ENCODE peak calls at places on chromosomes 16 and 17, in four cellular contexts. S is left ventricle myocardium inferior, A is AG09319, K is astrocyte of the cerebellum. O is an unnamed sample.

GRCh38 chr17:31453896-31454295 is 62.4 kb downstream of the RAB11FIP4 start:
- DNase-seq in S (no peak), A (no peak), K (no peak), O (no peak)

GRCh38 chr17:55513885-55514590 is 2.8 kb upstream of the SMIM36 start:
- DNase-seq in S (peak; percentile 42), A (peak; percentile 19), K (peak; percentile 49), O (no peak)

GRCh38 chr16:11283820-11284248 is 2.7 kb upstream of the PRM1 start:
- DNase-seq in S (no peak), A (no peak), K (no peak), O (no peak)

GRCh38 chr17:15513859-15514446 is 46.5 kb upstream of the CDRT4 start:
- DNase-seq in S (no peak), A (no peak), K (no peak), O (no peak)

GRCh38 chr16:11233727-11234376 is 22.2 kb downstream of the SOCS1 start:
- DNase-seq in S (no peak), A (no peak), K (no peak), O (no peak)

GRCh38 chr17:16052486-16052885 is 52.9 kb downstream of the TTC19 start:
- DNase-seq in S (no peak), A (no peak), K (no peak), O (peak; percentile 31)

GRCh38 chr17:57357392-57357784 is 101.1 kb downstream of the MSI2 start:
- DNase-seq in S (peak; percentile 73), A (no peak), K (no peak), O (no peak)

GRCh38 chr16:58027341-58028167 is 2.0 kb downstream of the MMP15 start:
- DNase-seq in S (peak; percentile 70), A (no peak), K (no peak), O (no peak)

GRCh38 chr17:82636626-82637598 is 11.3 kb downstream of the WDR45B start:
- DNase-seq in S (no peak), A (no peak), K (no peak), O (no peak)

GRCh38 chr17:80855968-80856862 is 135.4 kb upstream of the CHMP6 start:
- DNase-seq in S (no peak), A (peak; percentile 96), K (peak; percentile 91), O (peak; percentile 96)

GRCh38 chr17:16516594-16517018 is 24.6 kb upstream of the LRRC75A start:
- DNase-seq in S (no peak), A (no peak), K (peak; percentile 43), O (no peak)

GRCh38 chr17:33751702-33752065 is 458.6 kb upstream of the ASIC2 start:
- DNase-seq in S (no peak), A (no peak), K (no peak), O (no peak)

GRCh38 chr17:40283662-40284061 is 4.0 kb upstream of the CDC6 start:
- DNase-seq in S (no peak), A (peak; percentile 50), K (peak; percentile 91), O (peak; percentile 87)

GRCh38 chr16:87034317-87034716 is 282.9 kb downstream of the C16orf95 start:
- DNase-seq in S (no peak), A (no peak), K (no peak), O (no peak)

GRCh38 chr17:81928497-81929252 is 1.1 kb upstream of the MAFG start:
- DNase-seq in S (peak; percentile 14), A (no peak), K (no peak), O (no peak)

GRCh38 chr17:33273743-33274410 is 19.2 kb downstream of the ASIC2 start:
- DNase-seq in S (no peak), A (no peak), K (no peak), O (no peak)

GRCh38 chr16:69169051-69169450 is 17.9 kb upstream of the SNTB2 start:
- DNase-seq in S (no peak), A (no peak), K (no peak), O (no peak)

GRCh38 chr16:22694887-22695382 is 119.0 kb upstream of the HS3ST2 start:
- DNase-seq in S (no peak), A (peak; percentile 36), K (peak; percentile 12), O (peak; percentile 95)

DNA sequence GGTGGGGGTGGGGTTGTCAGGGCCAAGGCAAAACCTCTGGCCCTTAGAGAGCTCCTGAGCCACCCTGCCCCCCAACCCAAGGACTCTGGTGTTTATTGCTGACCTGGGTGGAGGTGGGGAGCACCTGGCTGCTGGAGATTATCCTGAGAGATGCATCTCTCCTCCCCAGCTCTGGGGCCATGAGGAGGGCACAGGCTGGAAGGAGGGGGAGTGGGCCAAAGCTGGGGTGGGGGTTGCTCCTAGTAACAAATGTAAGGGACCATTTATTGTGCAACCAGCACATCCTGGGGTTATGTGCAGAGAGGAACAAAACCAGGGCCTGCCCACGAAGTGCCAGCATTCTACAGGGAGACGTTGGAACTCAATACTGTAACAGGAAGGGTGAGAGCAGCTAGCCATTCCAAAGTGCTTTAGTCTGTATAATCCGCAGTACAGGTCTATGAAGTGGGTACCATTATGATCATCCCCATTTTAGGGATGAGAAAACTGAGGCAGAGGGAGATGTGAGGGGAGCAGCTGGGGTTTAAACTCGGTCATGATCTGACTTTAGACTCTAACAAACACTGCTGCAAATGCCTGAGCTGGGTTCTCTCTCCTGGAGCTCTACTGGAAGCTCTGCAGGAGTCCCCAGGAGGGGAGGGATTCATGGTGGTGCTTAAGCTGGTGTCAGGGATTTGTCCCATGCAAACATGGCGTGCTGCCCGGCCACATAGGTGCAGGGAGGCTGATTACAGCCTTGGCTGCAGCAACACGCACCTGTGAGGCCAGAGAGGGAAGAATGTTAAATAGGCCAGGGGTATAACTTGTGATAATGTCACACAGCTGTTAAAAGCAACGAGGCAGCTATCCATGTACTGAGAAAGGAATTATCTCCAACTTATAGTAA is 1.3 kb upstream of the RHBDF2 start:
- DNase-seq in S (no peak), A (no peak), K (no peak), O (no peak)
- TF ChIP-seq CTCF in S (no peak), A (no peak), K (no peak), O (no peak)

GRCh38 chr17:45722161-45722560 is 62.0 kb upstream of the CRHR1 start:
- DNase-seq in S (no peak), A (no peak), K (no peak), O (no peak)
- TF ChIP-seq CTCF in S (peak; percentile 49), A (no peak), K (peak; percentile 4), O (peak; percentile 32)

GRCh38 chr17:76452646-76453430 is at the start of gene UBE2O:
- DNase-seq in S (peak; percentile 90), A (no peak), K (peak; percentile 47), O (no peak)
- TF ChIP-seq CTCF in S (peak; percentile 46), A (peak; percentile 56), K (peak; percentile 42), O (peak; percentile 80)

DNA sequence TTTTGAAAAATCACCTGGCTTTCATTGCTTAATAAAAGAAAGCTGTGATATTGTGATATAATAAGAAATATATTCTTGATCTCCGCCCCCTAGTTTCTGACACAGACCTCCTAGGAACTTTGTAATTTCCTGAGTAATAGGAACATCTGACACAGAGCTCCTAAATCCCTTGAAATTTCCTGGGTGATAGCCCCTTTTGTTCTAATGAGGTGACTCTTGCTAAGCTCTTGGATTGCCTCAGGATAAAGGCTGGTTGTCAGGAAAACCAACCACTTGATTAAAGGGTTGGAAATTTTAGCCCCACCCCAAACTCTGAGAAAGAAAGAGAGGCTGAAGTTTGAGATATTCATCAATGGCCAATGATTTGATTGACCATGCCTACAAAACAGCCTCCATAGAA is 326.4 kb upstream of the KIF2B start:
- DNase-seq in S (no peak), A (no peak), K (no peak), O (no peak)
- TF ChIP-seq CTCF in S (no peak), A (no peak), K (no peak), O (no peak)

GRCh38 chr16:80564394-80564793 is 23.6 kb downstream of the DYNLRB2 start:
- DNase-seq in S (no peak), A (no peak), K (no peak), O (no peak)

GRCh38 chr16:80563807-80564206 is 23.0 kb downstream of the DYNLRB2 start:
- DNase-seq in S (no peak), A (no peak), K (no peak), O (no peak)

GRCh38 chr16:80559369-80559768 is 18.6 kb downstream of the DYNLRB2 start:
- DNase-seq in S (no peak), A (no peak), K (no peak), O (no peak)

GRCh38 chr16:80563066-80563465 is 22.3 kb downstream of the DYNLRB2 start:
- DNase-seq in S (no peak), A (no peak), K (no peak), O (no peak)
- TF ChIP-seq CTCF in S (no peak), A (no peak), K (no peak), O (no peak)

GRCh38 chr16:54542805-54543504 is 256.4 kb upstream of the IRX3 start:
- DNase-seq in S (no peak), A (no peak), K (no peak), O (no peak)

GRCh38 chr16:54540525-54541180 is 254.1 kb upstream of the IRX3 start:
- DNase-seq in S (no peak), A (no peak), K (no peak), O (no peak)

GRCh38 chr16:54533856-54534490 is 247.4 kb upstream of the IRX3 start:
- DNase-seq in S (no peak), A (no peak), K (no peak), O (no peak)

GRCh38 chr16:54538241-54538640 is 251.7 kb upstream of the IRX3 start:
- DNase-seq in S (no peak), A (no peak), K (no peak), O (no peak)
- TF ChIP-seq CTCF in S (no peak), A (peak; percentile 33), K (peak; percentile 42), O (peak; percentile 9)

GRCh38 chr16:82641336-82641984 is 14.7 kb downstream of the CDH13 start:
- DNase-seq in S (no peak), A (no peak), K (no peak), O (no peak)
- TF ChIP-seq CTCF in S (peak; percentile 46), A (peak; percentile 47), K (peak; percentile 47), O (peak; percentile 27)

GRCh38 chr17:2929881-2930533 is 133.4 kb downstream of the OR1D5 start:
- DNase-seq in S (peak; percentile 35), A (no peak), K (no peak), O (no peak)
- TF ChIP-seq CTCF in S (peak; percentile 74), A (peak; percentile 58), K (peak; percentile 50), O (peak; percentile 38)

GRCh38 chr17:47301831-47302230 is 21.9 kb upstream of the EFCAB13 start:
- DNase-seq in S (no peak), A (no peak), K (no peak), O (no peak)

GRCh38 chr17:47300718-47301117 is 23.0 kb upstream of the EFCAB13 start:
- DNase-seq in S (no peak), A (no peak), K (no peak), O (no peak)

GRCh38 chr17:47301161-47301560 is 22.6 kb upstream of the EFCAB13 start:
- DNase-seq in S (no peak), A (no peak), K (no peak), O (no peak)

GRCh38 chr17:47304191-47304590 is 19.6 kb upstream of the EFCAB13 start:
- DNase-seq in S (no peak), A (no peak), K (no peak), O (no peak)

GRCh38 chr17:47305302-47305923 is 18.3 kb upstream of the EFCAB13 start:
- DNase-seq in S (no peak), A (peak; percentile 80), K (peak; percentile 96), O (peak; percentile 85)
- TF ChIP-seq CTCF in S (no peak), A (no peak), K (no peak), O (no peak)

GRCh38 chr17:17621254-17621653 is 29.7 kb upstream of the PEMT start:
- DNase-seq in S (no peak), A (no peak), K (no peak), O (no peak)
- TF ChIP-seq CTCF in S (no peak), A (no peak), K (no peak), O (no peak)

O was measured in AG04449.